ENCODE peak calls at places on chromosomes 5 and 9, in ten cellular contexts. T is NCI-H2081, A is neural crest cell, G is germinal center, I is nephron progenitor cell, N is RCC 7860, P is mammary epithelial cell, M is lung microvascular endothelial cell, E is GM06990, S is OCI-LY7. F is an unnamed sample.

GRCh38 chr5:9015250-9015936 is 530.5 kb downstream of the SEMA5A start:
- DNase-seq in T (no peak), A (no peak), G (no peak), I (no peak), N (peak; percentile 28), P (no peak), M (no peak), E (no peak), S (no peak), F (peak; percentile 22)

GRCh38 chr9:8188720-8189407 is 389.3 kb upstream of the DMAC1 start:
- DNase-seq in T (peak; percentile 45), A (no peak), G (no peak), I (no peak), N (no peak), P (no peak), M (no peak), E (no peak), S (no peak), F (no peak)

GRCh38 chr5:84274585-84275468 is 109.9 kb downstream of the EDIL3 start:
- DNase-seq in T (no peak), A (peak; percentile 42), G (peak; percentile 2), I (peak; percentile 47), N (no peak), P (peak; percentile 14), M (peak; percentile 39), E (no peak), S (peak; percentile 17), F (peak; percentile 33)

GRCh38 chr5:28603869-28604268 is 1565.5 kb upstream of the CDH9 start:
- DNase-seq in T (no peak), A (no peak), G (no peak), I (no peak), N (no peak), P (no peak), M (no peak), E (no peak), S (no peak), F (no peak)

GRCh38 chr5:68382640-68383039 is 167.1 kb downstream of the PIK3R1 start:
- DNase-seq in T (no peak), A (no peak), G (no peak), I (no peak), N (no peak), P (peak; percentile 72), M (no peak), E (no peak), S (no peak), F (peak; percentile 74)

GRCh38 chr5:115920171-115920725 is 42.0 kb upstream of the LVRN start:
- DNase-seq in T (no peak), A (no peak), G (no peak), I (no peak), N (no peak), P (no peak), M (peak; percentile 7), E (no peak), S (no peak), F (no peak)

GRCh38 chr9:98254236-98255063 is 999 bp downstream of the TBC1D2 start:
- DNase-seq in T (no peak), A (no peak), G (no peak), I (no peak), N (no peak), P (peak; percentile 51), M (no peak), E (no peak), S (no peak), F (no peak)

GRCh38 chr5:90967443-90967842 is 408.8 kb downstream of the ADGRV1 start:
- DNase-seq in T (no peak), A (no peak), G (no peak), I (no peak), N (no peak), P (no peak), M (peak; percentile 87), E (no peak), S (no peak), F (no peak)

GRCh38 chr9:92151691-92152393 is 36.6 kb upstream of the SPTLC1 start:
- DNase-seq in T (peak; percentile 11), A (no peak), G (no peak), I (no peak), N (peak; percentile 82), P (peak; percentile 74), M (peak; percentile 59), E (no peak), S (no peak), F (peak; percentile 45)

GRCh38 chr5:54390015-54390414 is 65.5 kb upstream of the HSPB3 start:
- DNase-seq in T (peak; percentile 72), A (no peak), G (no peak), I (no peak), N (peak; percentile 85), P (peak; percentile 95), M (peak; percentile 53), E (no peak), S (no peak), F (peak; percentile 98)

GRCh38 chr5:115431116-115431515 is 113.5 kb downstream of the FEM1C start:
- DNase-seq in T (no peak), A (no peak), G (no peak), I (no peak), N (no peak), P (no peak), M (no peak), E (no peak), S (no peak), F (no peak)

GRCh38 chr9:15423328-15423985 is 781 bp downstream of the SNAPC3 start:
- DNase-seq in T (peak; percentile 12), A (no peak), G (peak; percentile 10), I (no peak), N (no peak), P (peak; percentile 38), M (peak; percentile 35), E (no peak), S (peak; percentile 50), F (peak; percentile 38)

GRCh38 chr5:171808951-171809350 is 23.3 kb downstream of the SMIM23 start:
- DNase-seq in T (no peak), A (no peak), G (no peak), I (no peak), N (no peak), P (peak; percentile 46), M (no peak), E (no peak), S (no peak), F (peak; percentile 37)

GRCh38 chr9:124420991-124421543 is 5.8 kb upstream of the PSMB7 start:
- DNase-seq in T (peak; percentile 89), A (no peak), G (no peak), I (no peak), N (no peak), P (no peak), M (no peak), E (no peak), S (peak; percentile 8), F (peak; percentile 42)

GRCh38 chr9:136081113-136081825 is 13.8 kb downstream of the NACC2 start:
- DNase-seq in T (peak; percentile 71), A (no peak), G (no peak), I (no peak), N (no peak), P (no peak), M (no peak), E (peak; percentile 0), S (no peak), F (no peak)

GRCh38 chr9:19965336-19965735 is 176.5 kb upstream of the SLC24A2 start:
- DNase-seq in T (no peak), A (no peak), G (no peak), I (no peak), N (no peak), P (no peak), M (no peak), E (no peak), S (no peak), F (no peak)

GRCh38 chr5:65809817-65810531 is 88.0 kb downstream of the NLN start:
- DNase-seq in T (no peak), A (no peak), G (no peak), I (no peak), N (no peak), P (no peak), M (no peak), E (no peak), S (no peak), F (peak; percentile 16)

GRCh38 chr9:91047993-91048607 is 246.5 kb downstream of the SYK start:
- DNase-seq in T (no peak), A (no peak), G (no peak), I (no peak), N (peak; percentile 86), P (peak; percentile 74), M (peak; percentile 79), E (no peak), S (no peak), F (peak; percentile 92)

GRCh38 chr9:86613943-86614342 is 259.7 kb upstream of the TUT7 start:
- DNase-seq in T (no peak), A (no peak), G (no peak), I (no peak), N (no peak), P (no peak), M (no peak), E (no peak), S (no peak), F (no peak)

GRCh38 chr5:14595189-14595588 is 13.6 kb downstream of the OTULINL start:
- DNase-seq in T (no peak), A (no peak), G (peak; percentile 64), I (no peak), N (no peak), P (no peak), M (no peak), E (no peak), S (peak; percentile 55), F (no peak)

GRCh38 chr5:134438641-134439621 is 27.2 kb upstream of the CDKN2AIPNL start:
- DNase-seq in T (no peak), A (no peak), G (no peak), I (no peak), N (no peak), P (peak; percentile 98), M (peak; percentile 58), E (no peak), S (no peak), F (peak; percentile 95)

GRCh38 chr5:142330026-142330425 is 5.2 kb upstream of the SPRY4 start:
- DNase-seq in T (no peak), A (no peak), G (no peak), I (no peak), N (no peak), P (no peak), M (no peak), E (no peak), S (no peak), F (no peak)

GRCh38 chr5:1414311-1415058 is 30.8 kb downstream of the SLC6A3 start:
- DNase-seq in T (no peak), A (no peak), G (peak; percentile 25), I (no peak), N (no peak), P (no peak), M (no peak), E (no peak), S (peak; percentile 56), F (no peak)